ENCODE peak calls at places on chromosomes 16 and 17, in four cellular contexts. One of them, this sample, is unnamed.

GRCh38 chr17:74749262-74750038 is 1.0 kb downstream of the NHERF1 start:
- DNase-seq in K562: no peak
- DNase-seq in HCT116: no peak
- DNase-seq in GM12878: no peak
- DNase-seq in this sample: no peak

GRCh38 chr17:40935624-40936023 is 1.8 kb downstream of the KRT23 start:
- DNase-seq in GM12878: no peak
- DNase-seq in HCT116: no peak
- DNase-seq in K562: no peak
- DNase-seq in this sample: no peak

GRCh38 chr17:79814966-79815835 is 18.3 kb upstream of the CBX8 start:
- DNase-seq in HCT116: no peak
- DNase-seq in K562: no peak
- DNase-seq in GM12878: no peak
- DNase-seq in this sample: no peak

GRCh38 chr17:305090-305976 is 47.3 kb downstream of the RPH3AL start:
- DNase-seq in HCT116: no peak
- DNase-seq in GM12878: no peak
- DNase-seq in K562: no peak
- DNase-seq in this sample: peak

GRCh38 chr17:67194134-67194533 is 50.9 kb downstream of the HELZ start:
- DNase-seq in K562: no peak
- DNase-seq in GM12878: no peak
- DNase-seq in HCT116: no peak
- DNase-seq in this sample: peak

GRCh38 chr17:41186872-41187271 is 2.2 kb upstream of the KRTAP4-1 start:
- DNase-seq in HCT116: no peak
- DNase-seq in K562: no peak
- DNase-seq in GM12878: no peak
- DNase-seq in this sample: no peak

GRCh38 chr17:43673516-43674323 is 12.0 kb upstream of the MEOX1 start:
- DNase-seq in K562: peak
- DNase-seq in HCT116: peak
- DNase-seq in GM12878: no peak
- DNase-seq in this sample: peak

GRCh38 chr16:50268352-50268751 is 2.0 kb downstream of the ADCY7 start:
- DNase-seq in K562: no peak
- DNase-seq in GM12878: no peak
- DNase-seq in HCT116: no peak
- DNase-seq in this sample: no peak

GRCh38 chr17:67636841-67637240 is 80.9 kb upstream of the NOL11 start:
- DNase-seq in GM12878: no peak
- DNase-seq in HCT116: no peak
- DNase-seq in K562: no peak
- DNase-seq in this sample: no peak

GRCh38 chr17:16178836-16179235 is 36.5 kb downstream of the NCOR1 start:
- DNase-seq in K562: no peak
- DNase-seq in HCT116: no peak
- DNase-seq in GM12878: no peak
- DNase-seq in this sample: no peak

GRCh38 chr16:23516366-23517137 is 6.3 kb upstream of the GGA2 start:
- DNase-seq in GM12878: no peak
- DNase-seq in K562: no peak
- DNase-seq in HCT116: no peak
- DNase-seq in this sample: no peak

GRCh38 chr17:30225919-30226553 is 9.5 kb downstream of the SLC6A4 start:
- DNase-seq in GM12878: no peak
- DNase-seq in HCT116: no peak
- DNase-seq in K562: no peak
- DNase-seq in this sample: no peak

GRCh38 chr16:66058181-66058580 is 308.3 kb upstream of the CDH5 start:
- DNase-seq in GM12878: no peak
- DNase-seq in K562: no peak
- DNase-seq in HCT116: no peak
- DNase-seq in this sample: no peak

GRCh38 chr17:78717431-78717980 is 64.6 kb downstream of the CYTH1 start:
- DNase-seq in HCT116: no peak
- DNase-seq in GM12878: no peak
- DNase-seq in K562: no peak
- DNase-seq in this sample: peak

GRCh38 chr17:59423903-59424302 is 92.4 kb downstream of the YPEL2 start:
- DNase-seq in K562: no peak
- DNase-seq in GM12878: no peak
- DNase-seq in HCT116: no peak
- DNase-seq in this sample: no peak

GRCh38 chr17:50316016-50316587 is 29.8 kb upstream of the XYLT2 start:
- DNase-seq in K562: no peak
- DNase-seq in HCT116: no peak
- DNase-seq in GM12878: peak
- DNase-seq in this sample: no peak

GRCh38 chr16:81869326-81869725 is 90.2 kb downstream of the PLCG2 start:
- DNase-seq in GM12878: no peak
- DNase-seq in K562: no peak
- DNase-seq in HCT116: no peak
- DNase-seq in this sample: no peak

GRCh38 chr17:47819475-47819874 is 2.1 kb downstream of the OSBPL7 start:
- DNase-seq in K562: no peak
- DNase-seq in HCT116: no peak
- DNase-seq in GM12878: no peak
- DNase-seq in this sample: no peak

GRCh38 chr16:30187556-30187865 is 4.1 kb downstream of the CORO1A start:
- DNase-seq in GM12878: no peak
- DNase-seq in K562: no peak
- DNase-seq in HCT116: no peak
- DNase-seq in this sample: no peak
- TF ChIP-seq CTCF in GM12878: no peak
- TF ChIP-seq CTCF in K562: no peak
- TF ChIP-seq CTCF in HCT116: no peak
- TF ChIP-seq CTCF in this sample: no peak

GRCh38 chr17:82097919-82098168 is 192 bp downstream of the FASN start:
- DNase-seq in HCT116: no peak
- DNase-seq in K562: peak
- DNase-seq in GM12878: no peak
- DNase-seq in this sample: no peak

GRCh38 chr17:82098939-82099765 is 1.1 kb upstream of the FASN start:
- DNase-seq in HCT116: no peak
- DNase-seq in K562: peak
- DNase-seq in GM12878: no peak
- DNase-seq in this sample: no peak

GRCh38 chr17:82096709-82097186 is 1.3 kb downstream of the FASN start:
- DNase-seq in HCT116: no peak
- DNase-seq in GM12878: no peak
- DNase-seq in K562: no peak
- DNase-seq in this sample: no peak

GRCh38 chr17:82097187-82097918 is 683 bp downstream of the FASN start:
- DNase-seq in GM12878: no peak
- DNase-seq in K562: peak
- DNase-seq in HCT116: no peak
- DNase-seq in this sample: peak

DNA sequence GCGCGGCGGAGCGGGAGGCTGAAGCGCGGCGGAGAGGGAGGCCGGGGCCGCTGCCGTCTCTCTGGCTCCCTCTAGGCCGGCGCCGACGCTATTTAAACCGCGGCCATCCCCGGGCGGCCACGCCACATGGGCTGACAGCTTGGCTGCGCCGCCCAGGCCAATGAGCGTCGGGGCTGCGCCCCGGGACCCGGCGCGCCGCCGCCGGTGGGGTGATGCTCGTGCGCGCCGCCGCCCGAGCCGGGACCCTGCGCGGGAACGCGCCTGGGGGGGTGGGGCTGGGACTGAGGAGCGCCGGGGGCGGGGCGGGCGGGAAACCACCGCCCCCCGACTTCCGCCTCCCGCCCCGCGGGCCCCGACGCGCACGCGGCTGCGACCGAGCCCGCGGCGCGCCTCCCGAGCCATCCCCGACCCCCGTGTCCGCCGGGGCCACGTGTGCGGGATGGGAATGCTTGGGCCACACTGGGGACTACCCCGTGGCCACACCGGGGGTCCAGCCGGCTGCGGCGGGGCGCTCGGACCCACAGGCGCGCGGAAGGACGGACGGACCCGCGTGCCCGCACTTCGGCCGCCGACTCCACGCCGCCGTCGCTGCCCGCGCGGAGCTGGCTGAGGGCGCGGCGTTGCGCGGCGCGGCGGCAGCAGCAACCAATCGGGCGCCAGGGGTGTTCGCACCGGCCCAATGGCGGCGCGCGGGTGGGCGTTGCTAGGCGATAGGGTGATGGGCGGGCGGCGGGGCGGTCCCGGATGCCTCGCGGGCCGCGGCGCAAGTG is at the start of gene FASN:
- DNase-seq in K562: peak
- DNase-seq in HCT116: peak
- DNase-seq in GM12878: peak
- DNase-seq in this sample: peak
- TF ChIP-seq REST in K562: peak
- TF ChIP-seq REST in HCT116: no peak
- TF ChIP-seq REST in GM12878: no peak
- TF ChIP-seq REST in this sample: no peak

GRCh38 chr16:64898159-64898558 is 223.7 kb downstream of the CDH11 start:
- DNase-seq in K562: no peak
- DNase-seq in GM12878: no peak
- DNase-seq in HCT116: no peak
- DNase-seq in this sample: no peak

GRCh38 chr16:64893386-64893785 is 228.5 kb downstream of the CDH11 start:
- DNase-seq in K562: no peak
- DNase-seq in HCT116: no peak
- DNase-seq in GM12878: no peak
- DNase-seq in this sample: no peak

GRCh38 chr16:64892843-64893242 is 229.0 kb downstream of the CDH11 start:
- DNase-seq in K562: no peak
- DNase-seq in GM12878: no peak
- DNase-seq in HCT116: no peak
- DNase-seq in this sample: no peak
- H3K4me2 ChIP-seq in K562: no peak
- H3K4me2 ChIP-seq in GM12878: no peak
- H3K4me2 ChIP-seq in HCT116: no peak
- H3K4me2 ChIP-seq in this sample: peak

GRCh38 chr17:81040791-81041337 is 5.9 kb downstream of the BAIAP2 start:
- DNase-seq in K562: peak
- DNase-seq in HCT116: no peak
- DNase-seq in GM12878: no peak
- DNase-seq in this sample: peak
- TF ChIP-seq CTCF in K562: peak
- TF ChIP-seq CTCF in HCT116: peak
- TF ChIP-seq CTCF in GM12878: peak
- TF ChIP-seq CTCF in this sample: peak

DNA sequence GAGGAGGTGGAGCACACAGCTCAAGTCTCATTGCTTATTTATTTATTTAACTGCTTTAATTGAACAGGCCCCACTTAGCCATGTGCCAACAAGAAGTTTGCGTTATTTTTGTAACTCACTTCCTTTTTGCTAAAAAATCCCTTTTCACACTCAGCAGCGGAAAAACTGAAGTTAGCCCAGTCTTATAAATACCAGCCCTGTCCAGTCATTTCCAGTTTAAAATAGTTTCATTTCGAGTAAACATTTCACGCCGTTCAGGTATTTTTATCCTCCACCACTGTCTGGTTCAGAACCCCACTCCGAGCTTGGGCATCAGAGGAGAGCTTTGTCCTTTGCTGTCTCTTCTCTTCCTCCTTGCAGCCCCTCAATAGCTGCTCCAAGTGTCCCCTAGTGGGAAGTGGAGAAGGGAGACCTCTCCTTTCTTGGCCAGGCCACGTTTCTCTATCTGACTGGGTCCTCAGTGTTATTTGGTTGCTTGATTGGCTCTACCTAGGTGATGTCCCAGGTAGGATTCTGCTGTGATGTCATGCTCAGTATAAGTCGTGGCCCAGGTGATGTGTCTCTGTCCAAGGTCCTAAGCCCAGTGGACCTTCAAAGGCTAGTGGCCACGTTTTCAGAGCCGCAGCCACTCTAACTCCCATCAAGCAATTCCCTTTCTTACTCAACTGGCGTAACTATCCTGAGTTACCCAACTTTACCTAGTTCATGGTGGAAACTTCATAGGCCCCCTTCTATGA is 53.0 kb upstream of the GAS7 start:
- DNase-seq in HCT116: no peak
- DNase-seq in K562: no peak
- DNase-seq in GM12878: peak
- DNase-seq in this sample: no peak
- TF ChIP-seq REST in HCT116: peak
- TF ChIP-seq REST in K562: no peak
- TF ChIP-seq REST in GM12878: peak
- TF ChIP-seq REST in this sample: peak

DNA sequence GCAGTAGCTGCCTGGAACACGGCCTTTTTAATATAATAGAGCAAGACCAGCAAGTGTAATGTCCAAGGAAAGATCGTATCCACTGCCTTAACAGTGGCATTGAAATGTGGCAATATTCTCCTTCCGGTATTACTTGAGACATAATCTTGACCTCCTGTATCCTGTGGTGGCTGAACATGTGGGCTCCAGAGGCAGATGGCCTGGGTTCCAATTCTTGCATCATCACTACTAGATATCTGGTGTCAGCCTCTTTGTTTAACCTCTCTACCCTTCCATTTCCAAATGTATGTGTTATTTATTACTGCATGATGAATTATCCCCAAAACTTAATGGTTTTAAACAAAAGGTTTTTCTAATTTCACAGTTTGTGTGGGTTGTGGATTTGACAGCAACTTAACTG is 3.5 kb upstream of the CDYL2 start:
- DNase-seq in GM12878: no peak
- DNase-seq in HCT116: no peak
- DNase-seq in K562: no peak
- DNase-seq in this sample: no peak
- H3K4me2 ChIP-seq in GM12878: no peak
- H3K4me2 ChIP-seq in HCT116: no peak
- H3K4me2 ChIP-seq in K562: no peak
- H3K4me2 ChIP-seq in this sample: no peak

GRCh38 chr16:12700161-12700560 is 103.5 kb downstream of the CPPED1 start:
- DNase-seq in K562: no peak
- DNase-seq in HCT116: no peak
- DNase-seq in GM12878: no peak
- DNase-seq in this sample: no peak
- TF ChIP-seq CTCF in K562: no peak
- TF ChIP-seq CTCF in HCT116: no peak
- TF ChIP-seq CTCF in GM12878: no peak
- TF ChIP-seq CTCF in this sample: no peak

GRCh38 chr17:42424991-42425610 is 2.0 kb upstream of the CAVIN1 start:
- DNase-seq in K562: no peak
- DNase-seq in HCT116: no peak
- DNase-seq in GM12878: no peak
- DNase-seq in this sample: no peak

GRCh38 chr17:42422412-42422957 is 571 bp downstream of the CAVIN1 start:
- DNase-seq in GM12878: no peak
- DNase-seq in K562: peak
- DNase-seq in HCT116: no peak
- DNase-seq in this sample: no peak

GRCh38 chr17:42421479-42422332 is 1.4 kb downstream of the CAVIN1 start:
- DNase-seq in K562: peak
- DNase-seq in HCT116: no peak
- DNase-seq in GM12878: no peak
- DNase-seq in this sample: no peak

GRCh38 chr17:42423766-42424165 is 710 bp upstream of the CAVIN1 start:
- DNase-seq in HCT116: no peak
- DNase-seq in GM12878: no peak
- DNase-seq in K562: no peak
- DNase-seq in this sample: no peak

GRCh38 chr17:42422958-42423712 is at the start of gene CAVIN1:
- DNase-seq in HCT116: peak
- DNase-seq in GM12878: no peak
- DNase-seq in K562: peak
- DNase-seq in this sample: peak
- TF ChIP-seq REST in HCT116: no peak
- TF ChIP-seq REST in GM12878: no peak
- TF ChIP-seq REST in K562: peak
- TF ChIP-seq REST in this sample: no peak